ENCODE peak calls at places on chromosomes 12 and 14, in five cellular contexts. R is DMS 273 treated with DMSO at 0.1 percent for 48 hours; A is HT-29; C is iris pigment epithelial cell; Y is activated CD4-positive, alpha-beta T cell treated with anti-CD3 and anti-CD28 coated beads for 36 hours. W is an unnamed sample.

GRCh38 chr12:126342866-126343265 is 1277.6 kb downstream of the AACS start:
- DNase-seq in A (no peak), C (no peak), Y (no peak), R (no peak), W (no peak)

GRCh38 chr14:74636424-74637183 is 24.6 kb upstream of the LTBP2 start:
- DNase-seq in R (no peak), C (peak; percentile 56), Y (no peak), A (no peak), W (no peak)

GRCh38 chr14:78904094-78904493 is 733.9 kb downstream of the NRXN3 start:
- DNase-seq in C (no peak), A (no peak), R (no peak), Y (no peak), W (peak; percentile 6)

GRCh38 chr12:12909995-12910391 is 18.6 kb downstream of the GPRC5A start:
- DNase-seq in R (no peak), A (no peak), Y (no peak), C (no peak), W (no peak)

GRCh38 chr14:55097894-55098560 is 31.0 kb upstream of the LGALS3 start:
- DNase-seq in Y (peak; percentile 71), A (peak; percentile 60), C (no peak), R (no peak), W (no peak)

GRCh38 chr12:121030576-121031212 is 8.4 kb downstream of the OASL start:
- DNase-seq in C (no peak), A (no peak), Y (no peak), R (no peak), W (no peak)

GRCh38 chr12:9363145-9363544 is 154.9 kb upstream of the PZP start:
- DNase-seq in Y (peak; percentile 41), R (no peak), C (no peak), A (no peak), W (peak; percentile 3)

GRCh38 chr12:39341179-39341578 is 101.7 kb downstream of the KIF21A start:
- DNase-seq in C (peak; percentile 62), A (no peak), R (no peak), Y (no peak), W (no peak)

GRCh38 chr12:115914122-115914521 is 363.4 kb downstream of the MED13L start:
- DNase-seq in A (no peak), Y (no peak), C (no peak), R (no peak), W (no peak)

GRCh38 chr12:128387811-128388422 is 120.9 kb downstream of the TMEM132C start:
- DNase-seq in C (peak; percentile 1), R (no peak), Y (peak; percentile 59), A (peak; percentile 63), W (no peak)